ENCODE peak calls at places on chromosomes 6 and 20, in six cellular contexts. W, Q, X, T, P and L are unnamed samples.

GRCh38 chr6:26031151-26031594 is 56.1 kb upstream of the HFE start:
- DNase-seq in W (peak; percentile 43), Q (no peak), X (no peak), T (no peak), P (peak; percentile 15), L (no peak)

GRCh38 chr6:44487611-44488010 is 100.1 kb downstream of the CDC5L start:
- DNase-seq in W (no peak), Q (no peak), X (no peak), T (no peak), P (no peak), L (no peak)

GRCh38 chr6:97215157-97215769 is 67.8 kb downstream of the MMS22L start:
- DNase-seq in W (peak; percentile 26), Q (peak; percentile 26), X (no peak), T (peak; percentile 20), P (peak; percentile 71), L (peak; percentile 48)

GRCh38 chr6:121449331-121449730 is 13.9 kb downstream of the GJA1 start:
- DNase-seq in W (no peak), Q (no peak), X (no peak), T (no peak), P (no peak), L (no peak)

GRCh38 chr20:5918856-5919633 is 31.3 kb downstream of the TRMT6 start:
- DNase-seq in W (peak; percentile 56), Q (peak; percentile 53), X (no peak), T (no peak), P (peak; percentile 67), L (peak; percentile 83)

GRCh38 chr20:14264869-14265268 is 72.5 kb downstream of the FLRT3 start:
- DNase-seq in W (peak; percentile 38), Q (peak; percentile 22), X (no peak), T (no peak), P (no peak), L (peak; percentile 7)

GRCh38 chr20:48875914-48876240 is 45.6 kb upstream of the ARFGEF2 start:
- DNase-seq in W (no peak), Q (no peak), X (no peak), T (peak; percentile 33), P (no peak), L (peak; percentile 94)

GRCh38 chr6:33672808-33673207 is 38.7 kb downstream of the UQCC2 start:
- DNase-seq in W (peak; percentile 85), Q (peak; percentile 78), X (no peak), T (peak; percentile 83), P (peak; percentile 92), L (peak; percentile 90)

GRCh38 chr20:47464380-47465101 is 37.1 kb upstream of the NCOA3 start:
- DNase-seq in W (peak; percentile 99), Q (peak; percentile 100), X (no peak), T (no peak), P (peak; percentile 94), L (no peak)

GRCh38 chr20:19688031-19688806 is 69.8 kb upstream of the RIN2 start:
- DNase-seq in W (peak; percentile 89), Q (peak; percentile 63), X (no peak), T (peak; percentile 7), P (peak; percentile 60), L (peak; percentile 55)

GRCh38 chr20:32300647-32301046 is 23.2 kb downstream of the KIF3B start:
- DNase-seq in W (no peak), Q (no peak), X (no peak), T (no peak), P (no peak), L (no peak)

GRCh38 chr6:107218142-107218541 is 102.8 kb upstream of the BEND3 start:
- DNase-seq in W (no peak), Q (no peak), X (no peak), T (no peak), P (no peak), L (no peak)

GRCh38 chr6:117506180-117506835 is 23.8 kb downstream of the DCBLD1 start:
- DNase-seq in W (peak; percentile 42), Q (peak; percentile 91), X (no peak), T (no peak), P (no peak), L (no peak)

GRCh38 chr20:32285621-32286334 is 8.3 kb downstream of the KIF3B start:
- DNase-seq in W (peak; percentile 25), Q (no peak), X (peak; percentile 84), T (peak; percentile 73), P (no peak), L (peak; percentile 42)

DNA sequence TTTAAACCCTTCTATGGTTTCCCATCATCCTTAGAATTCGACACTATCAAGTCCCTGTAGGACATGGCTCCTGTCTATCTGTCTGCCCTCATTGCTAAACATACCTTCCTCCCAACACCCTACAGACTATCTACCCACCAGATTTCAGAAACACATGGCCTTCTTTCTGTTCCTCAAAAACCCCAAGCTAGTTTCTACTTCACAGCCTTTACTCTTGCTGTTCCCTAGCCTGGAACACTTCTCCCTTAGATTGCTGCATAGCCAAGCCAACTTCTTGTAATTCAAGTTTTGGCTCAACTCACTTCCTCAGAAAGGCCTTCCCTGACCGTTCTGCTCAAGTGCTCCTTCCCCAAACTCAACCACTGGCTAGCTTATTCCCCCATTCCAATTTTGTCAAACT is 156.2 kb downstream of the BTBD9 start:
- DNase-seq in W (no peak), Q (no peak), X (peak; percentile 57), T (no peak), P (no peak), L (peak; percentile 5)
- TF ChIP-seq MAX in W (no peak), Q (no peak), X (peak; percentile 29), T (no peak), P (no peak), L (no peak)

GRCh38 chr20:9204979-9205378 is 136.1 kb downstream of the PLCB4 start:
- DNase-seq in W (no peak), Q (no peak), X (no peak), T (no peak), P (no peak), L (no peak)

GRCh38 chr20:9200196-9200595 is 131.3 kb downstream of the PLCB4 start:
- DNase-seq in W (peak; percentile 71), Q (no peak), X (no peak), T (no peak), P (no peak), L (no peak)

GRCh38 chr20:9202440-9203080 is 133.7 kb downstream of the PLCB4 start:
- DNase-seq in W (peak; percentile 76), Q (no peak), X (no peak), T (no peak), P (no peak), L (no peak)

GRCh38 chr20:9203081-9203447 is 134.2 kb downstream of the PLCB4 start:
- DNase-seq in W (peak; percentile 31), Q (no peak), X (no peak), T (no peak), P (no peak), L (no peak)

DNA sequence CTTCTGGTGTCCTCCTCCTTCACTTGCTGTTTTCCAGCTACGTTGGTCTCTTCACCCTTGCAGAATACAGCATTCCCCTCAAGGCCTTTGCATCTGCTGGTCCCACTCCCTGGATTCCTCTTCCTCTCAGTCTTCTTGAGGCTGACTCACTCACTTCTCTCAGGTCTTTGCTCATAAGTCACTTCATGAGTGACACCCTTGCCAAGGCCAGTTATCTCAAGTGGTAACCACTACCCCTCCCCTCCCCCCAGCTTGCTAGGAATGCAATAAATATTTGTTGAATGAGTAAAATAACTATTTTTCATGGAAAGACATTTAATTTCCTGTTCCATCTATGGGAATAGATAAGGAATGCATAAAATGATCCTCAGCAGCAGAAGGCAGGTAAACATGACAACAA is 131.7 kb downstream of the PLCB4 start:
- DNase-seq in W (peak; percentile 96), Q (no peak), X (no peak), T (no peak), P (no peak), L (no peak)
- H3K4me3 ChIP-seq in W (peak overlapping the region; percentile 3), Q (no peak overlapping the region), X (no peak overlapping the region), T (no peak overlapping the region), P (no peak overlapping the region), L (no peak overlapping the region)

DNA sequence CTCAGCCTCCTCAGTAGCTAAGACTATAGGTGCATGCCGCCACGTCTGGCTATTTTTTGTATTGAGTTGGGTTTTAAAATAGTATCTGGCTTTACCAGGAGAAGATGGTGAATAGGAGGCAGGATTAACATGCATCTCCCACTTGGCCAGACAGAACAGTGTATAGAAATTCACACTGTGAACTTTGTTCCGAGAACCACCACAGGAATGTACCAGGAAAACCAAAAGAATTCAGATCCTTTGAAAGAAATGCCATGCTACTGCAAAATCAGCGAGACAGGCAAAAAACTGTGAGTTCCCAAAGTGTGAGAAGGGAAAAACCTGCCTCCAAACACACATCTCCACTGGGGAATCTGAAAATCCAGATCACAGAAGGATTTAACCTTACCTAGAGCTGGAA is 327.6 kb downstream of the NKAIN2 start:
- DNase-seq in W (no peak), Q (peak; percentile 62), X (no peak), T (no peak), P (no peak), L (no peak)
- TF ChIP-seq MYC in W (no peak), Q (no peak), X (no peak), T (no peak), P (no peak), L (no peak)

GRCh38 chr20:50335105-50335504 is 144.5 kb downstream of the CEBPB start:
- DNase-seq in W (peak; percentile 77), Q (peak; percentile 91), X (no peak), T (peak; percentile 58), P (peak; percentile 15), L (peak; percentile 49)
- TF ChIP-seq MAX in W (no peak), Q (no peak), X (no peak), T (no peak), P (no peak), L (peak; percentile 70)

GRCh38 chr6:159013229-159013628 is 13.2 kb upstream of the RSPH3 start:
- DNase-seq in W (no peak), Q (no peak), X (no peak), T (no peak), P (no peak), L (peak; percentile 34)
- H3K4me3 ChIP-seq in W (no peak overlapping the region), Q (no peak overlapping the region), X (no peak overlapping the region), T (no peak overlapping the region), P (no peak overlapping the region), L (no peak overlapping the region)

DNA sequence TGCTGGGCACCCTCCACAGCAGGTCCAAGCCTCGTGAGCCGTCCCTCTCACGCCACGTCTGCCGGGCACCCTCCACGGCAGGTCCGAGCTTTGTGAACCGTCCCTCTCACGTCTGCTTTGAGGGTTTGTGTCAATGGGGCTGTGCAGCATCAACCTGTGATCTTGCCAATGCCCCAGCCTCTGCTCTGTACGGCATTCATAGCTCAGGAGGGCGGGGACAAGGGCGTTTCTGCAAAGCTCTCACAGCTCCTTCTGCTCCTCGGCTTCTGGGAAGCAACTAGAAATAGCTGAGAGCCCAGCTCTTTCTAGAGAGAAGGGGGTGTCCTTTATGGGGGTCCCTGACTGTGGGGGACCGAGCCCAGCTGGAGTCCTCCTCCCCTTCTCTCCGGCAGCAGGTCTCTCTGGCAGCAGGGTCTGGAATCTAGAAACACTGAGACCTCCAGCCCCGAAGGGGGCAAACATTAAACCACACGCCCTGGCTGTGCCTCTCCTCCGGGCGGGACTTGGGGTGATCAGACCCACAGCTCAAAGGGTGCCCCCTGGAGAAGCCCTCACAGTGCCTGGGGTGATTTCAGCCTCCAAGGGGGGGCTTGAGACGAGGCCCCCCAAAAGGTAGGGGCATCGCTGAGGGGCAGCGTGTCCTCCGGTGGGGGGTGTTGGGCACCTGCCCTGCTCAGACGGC is 41.2 kb upstream of the CHRNA4 start:
- DNase-seq in W (peak; percentile 24), Q (no peak), X (no peak), T (no peak), P (no peak), L (no peak)
- TF ChIP-seq MYC in W (no peak), Q (no peak), X (no peak), T (no peak), P (no peak), L (no peak)

GRCh38 chr6:83879746-83880145 is 20.3 kb downstream of the CYB5R4 start:
- DNase-seq in W (no peak), Q (no peak), X (no peak), T (no peak), P (no peak), L (no peak)
- TF ChIP-seq MAX in W (no peak), Q (no peak), X (no peak), T (no peak), P (no peak), L (no peak)

GRCh38 chr6:130997061-130997753 is 65.8 kb downstream of the EPB41L2 start:
- DNase-seq in W (no peak), Q (no peak), X (no peak), T (no peak), P (peak; percentile 74), L (no peak)
- H3K4me3 ChIP-seq in W (no peak overlapping the region), Q (no peak overlapping the region), X (no peak overlapping the region), T (no peak overlapping the region), P (no peak overlapping the region), L (no peak overlapping the region)